ENCODE peak calls at places on chromosomes 13 and 19, in nine cellular contexts. P is endodermal cell, S is tibial nerve, K is psoas muscle, B is breast epithelium, Y is adrenal gland, N is A673, M is colonic mucosa, X is mucosa of descending colon. C is an unnamed sample. For H3K36me3, the result is how much of the 10 kb centered on the place peaks cover.

GRCh38 chr19:52007436-52007804 is 591 bp downstream of the ZNF615 start:
- DNase-seq in S (peak), N (peak), K (no peak), P (peak), B (no peak), Y (no peak), M (no peak), X (no peak), C (no peak)

GRCh38 chr13:27617801-27618411 is 2.4 kb downstream of the LNX2 start:
- DNase-seq in K (no peak), Y (no peak), X (no peak), N (no peak), P (no peak), M (no peak), B (no peak), S (no peak), C (peak)

GRCh38 chr13:24854311-24854710 is 90.3 kb downstream of the RNF17 start:
- DNase-seq in N (no peak), X (no peak), B (no peak), S (no peak), K (no peak), P (no peak), Y (no peak), M (no peak), C (no peak)

GRCh38 chr19:41897820-41898219 is 14.8 kb downstream of the ARHGEF1 start:
- DNase-seq in P (no peak), Y (no peak), B (no peak), N (no peak), X (no peak), M (no peak), S (no peak), K (no peak), C (no peak)

GRCh38 chr19:5394907-5395505 is 54.4 kb upstream of the PTPRS start:
- DNase-seq in N (no peak), Y (no peak), S (no peak), P (no peak), M (no peak), X (no peak), K (no peak), B (no peak), C (no peak)

GRCh38 chr13:91329736-91330135 is 17.8 kb upstream of the MIR17HG start:
- DNase-seq in M (no peak), X (no peak), B (no peak), S (no peak), N (no peak), P (no peak), Y (no peak), K (no peak), C (no peak)

GRCh38 chr19:37997911-37998344 is 90.9 kb downstream of the SIPA1L3 start:
- DNase-seq in X (no peak), P (no peak), N (peak), Y (no peak), B (no peak), K (peak), S (no peak), M (no peak), C (no peak)

GRCh38 chr19:44722131-44723121 is 23.5 kb downstream of the CEACAM16 start:
- DNase-seq in Y (no peak), S (no peak), N (no peak), P (no peak), M (no peak), B (no peak), K (no peak), X (no peak), C (no peak)

GRCh38 chr13:28049880-28050871 is 50.2 kb downstream of the FLT3 start:
- DNase-seq in B (no peak), P (peak), Y (no peak), X (no peak), K (no peak), S (no peak), N (no peak), M (no peak), C (no peak)

GRCh38 chr13:95002968-95003813 is 290.8 kb upstream of the SOX21 start:
- DNase-seq in S (no peak), K (no peak), Y (no peak), P (peak), B (no peak), N (no peak), M (no peak), X (no peak), C (no peak)

GRCh38 chr13:86569974-86570373 is 770.8 kb upstream of the SLITRK6 start:
- DNase-seq in N (no peak), P (no peak), S (no peak), Y (no peak), X (no peak), M (no peak), K (no peak), B (no peak), C (no peak)

GRCh38 chr19:44623080-44623479 is 9.7 kb downstream of the IGSF23 start:
- DNase-seq in M (no peak), S (no peak), Y (no peak), N (peak), X (no peak), P (no peak), K (no peak), B (no peak), C (no peak)

GRCh38 chr13:27465611-27466010 is 15.2 kb upstream of the MTIF3 start:
- DNase-seq in P (no peak), Y (no peak), X (no peak), M (no peak), K (no peak), B (no peak), S (no peak), N (no peak), C (no peak)

GRCh38 chr19:40549007-40549708 is 27.5 kb upstream of the SHKBP1 start:
- DNase-seq in P (peak), M (peak), B (no peak), S (peak), X (no peak), N (peak), K (peak), Y (no peak), C (peak)

GRCh38 chr13:114115191-114115671 is 17.2 kb downstream of the RASA3 start:
- DNase-seq in X (peak), Y (peak), S (no peak), M (peak), P (peak), B (peak), K (peak), N (no peak), C (no peak)

GRCh38 chr19:4709440-4710280 is 14.0 kb downstream of the DPP9 start:
- DNase-seq in X (no peak), K (peak), N (no peak), S (no peak), P (no peak), M (no peak), Y (peak), B (no peak), C (no peak)

GRCh38 chr19:1373534-1374249 is 10.0 kb upstream of the NDUFS7 start:
- DNase-seq in N (peak), Y (peak), S (no peak), X (no peak), B (no peak), K (peak), P (no peak), M (no peak), C (no peak)

GRCh38 chr13:30698488-30699005 is 36.8 kb upstream of the ALOX5AP start:
- DNase-seq in N (no peak), P (peak), S (no peak), X (no peak), M (no peak), Y (no peak), B (no peak), K (no peak), C (no peak)

GRCh38 chr13:45436332-45436731 is 18.2 kb upstream of the SLC25A30 start:
- DNase-seq in Y (no peak), K (no peak), M (no peak), P (no peak), B (no peak), X (no peak), S (no peak), N (no peak), C (no peak)

GRCh38 chr19:47020992-47021496 is 1.4 kb downstream of the NPAS1 start:
- DNase-seq in Y (no peak), N (no peak), P (peak), M (no peak), B (no peak), K (no peak), X (no peak), S (no peak), C (no peak)

GRCh38 chr13:113110048-113110851 is 4.7 kb downstream of the F7 start:
- DNase-seq in Y (no peak), B (no peak), S (no peak), M (no peak), X (peak), P (peak), K (no peak), N (peak), C (no peak)

GRCh38 chr19:15810335-15810734 is 5.1 kb downstream of the OR10H1 start:
- DNase-seq in M (peak), B (no peak), Y (no peak), P (no peak), K (no peak), S (peak), N (peak), X (no peak), C (no peak)

GRCh38 chr13:32932376-32932775 is 83.8 kb upstream of the KL start:
- DNase-seq in B (no peak), N (no peak), Y (no peak), S (no peak), X (no peak), M (no peak), P (no peak), K (no peak), C (no peak)

GRCh38 chr19:9861503-9861902 is 26.4 kb downstream of the PIN1 start:
- DNase-seq in X (no peak), N (no peak), K (no peak), P (no peak), B (no peak), M (no peak), S (no peak), Y (no peak), C (no peak)

GRCh38 chr19:29478578-29479565 is 46.9 kb upstream of the VSTM2B start:
- DNase-seq in N (no peak), M (no peak), S (no peak), P (peak), B (no peak), Y (peak), K (no peak), X (peak), C (no peak)
- TF ChIP-seq CTCF in N (peak), M (no peak), S (no peak), P (peak), B (no peak), Y (no peak), K (peak), X (no peak), C (no peak)

DNA sequence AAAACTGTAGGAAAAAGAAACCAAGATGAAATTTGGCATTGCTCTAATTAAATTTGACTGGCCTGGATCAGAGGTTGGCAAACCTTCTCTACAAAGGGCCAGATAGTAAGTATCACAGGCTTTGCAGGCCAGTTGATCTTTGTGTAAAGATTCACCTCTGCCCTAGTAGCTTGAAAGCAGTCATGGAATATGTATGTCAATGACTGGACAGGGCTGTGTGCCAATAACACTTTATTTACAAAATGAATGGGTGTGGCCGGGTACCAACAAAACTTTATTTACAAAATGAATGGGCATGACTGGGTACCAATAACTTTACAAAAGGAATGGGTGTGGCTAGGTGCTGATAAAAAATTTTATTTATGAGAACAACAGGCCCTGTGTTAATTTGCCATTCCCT is 20.0 kb downstream of the SIN3B start:
- DNase-seq in S (no peak), K (no peak), P (no peak), X (no peak), B (no peak), Y (no peak), M (peak), N (no peak), C (no peak)
- H3K36me3 ChIP-seq in S (half or more), K (under half), P (half or more), X (under half), B (under half), Y (under half), M (under half), N (half or more), C (under half)

GRCh38 chr13:108662528-108662927 is 33.1 kb downstream of the MYO16 start:
- DNase-seq in M (no peak), S (no peak), B (no peak), X (no peak), Y (no peak), P (peak), K (no peak), N (no peak), C (no peak)
- TF ChIP-seq CTCF in M (no peak), S (no peak), B (no peak), X (no peak), Y (no peak), P (no peak), K (no peak), N (no peak), C (no peak)

GRCh38 chr19:8461891-8462290 is 17.1 kb downstream of the HNRNPM start:
- DNase-seq in K (no peak), Y (peak), P (no peak), X (no peak), S (no peak), N (no peak), B (no peak), M (no peak), C (no peak)
- H3K36me3 ChIP-seq in K (under half), Y (under half), P (half or more), X (under half), S (under half), N (half or more), B (under half), M (under half), C (under half)

DNA sequence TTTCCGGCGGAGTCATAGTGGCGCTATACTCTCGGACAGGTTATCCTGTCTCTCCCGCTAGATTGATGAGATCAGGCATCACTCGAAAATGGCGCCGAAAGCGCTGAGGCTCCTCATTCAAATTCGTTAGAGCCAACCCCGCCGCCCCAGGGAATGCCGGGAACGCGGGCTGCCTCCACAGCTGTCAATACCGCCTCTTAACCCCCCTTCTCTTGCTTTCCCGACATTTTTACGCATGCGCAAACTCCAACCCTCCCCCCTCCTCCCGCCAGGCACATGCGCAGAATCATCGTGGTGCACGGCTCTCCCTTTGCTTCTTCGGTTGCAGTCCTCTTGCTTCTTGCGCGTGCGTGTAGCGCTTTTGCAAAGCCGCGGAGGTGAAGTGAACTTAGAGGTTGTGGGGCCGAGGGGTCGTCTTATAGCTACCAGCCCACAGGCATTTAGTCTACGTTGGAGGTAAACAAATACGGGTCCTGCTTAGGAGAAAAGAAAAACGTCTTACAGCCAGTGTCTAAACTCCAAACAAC is 66.7 kb downstream of the KCNRG start:
- DNase-seq in S (peak), K (peak), P (peak), Y (peak), X (peak), N (peak), B (peak), M (peak), C (peak)
- TF ChIP-seq CTCF in S (no peak), K (no peak), P (no peak), Y (no peak), X (no peak), N (no peak), B (no peak), M (no peak), C (no peak)

DNA sequence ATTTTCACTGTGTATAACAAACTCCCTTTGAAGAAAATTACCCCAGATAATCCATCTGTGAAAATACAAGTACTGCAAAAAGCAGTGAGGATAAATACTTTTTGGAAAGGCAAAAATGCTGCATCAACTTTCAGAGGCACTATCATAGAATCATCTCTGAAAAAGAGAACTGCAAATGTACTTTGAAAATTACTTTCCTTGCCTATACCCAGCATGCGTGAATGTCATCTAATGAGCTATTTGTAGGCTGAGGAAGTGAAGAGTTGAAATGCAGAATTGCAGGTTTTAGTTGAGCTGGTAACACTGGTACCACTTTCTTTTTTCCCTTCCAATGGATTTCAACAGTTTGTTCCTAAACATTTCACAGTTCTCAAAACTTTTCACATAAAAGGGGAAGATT is 196.7 kb downstream of the TBC1D4 start:
- DNase-seq in B (no peak), M (no peak), K (no peak), N (no peak), S (no peak), Y (no peak), X (no peak), P (no peak), C (no peak)
- H3K36me3 ChIP-seq in B (under half), M (under half), K (under half), N (under half), S (half or more), Y (under half), X (under half), P (under half), C (under half)